ENCODE peak calls at places on chromosomes 12 and 14, in ten cellular contexts. V is colonic mucosa; P is kidney glomerular epithelial cell; O is glomerular endothelial cell; I is NCI-H1092 treated with DMSO at 0.1 percent for 48 hours; J is ureter; G is non-pigmented ciliary epithelial cell; X is MCF 10A; Z is GM04504; W is activated naive CD4-positive, alpha-beta T cell treated with Interleukin-2 at 50 U/mL for 16 hours. Y is an unnamed sample.

GRCh38 chr12:69966409-69966808 is 141.4 kb downstream of the MYRFL start:
- DNase-seq in V (no peak), P (peak; percentile 87), O (no peak), I (no peak), J (no peak), G (peak; percentile 11), X (peak; percentile 88), Z (peak; percentile 58), W (no peak), Y (no peak)

GRCh38 chr12:123410041-123410412 is 26.1 kb downstream of the KMT5A start:
- DNase-seq in V (no peak), P (no peak), O (no peak), I (no peak), J (no peak), G (no peak), X (no peak), Z (no peak), W (no peak), Y (no peak)

GRCh38 chr12:100995201-100995600 is 200.6 kb downstream of the ANO4 start:
- DNase-seq in V (no peak), P (peak; percentile 22), O (no peak), I (no peak), J (no peak), G (peak; percentile 74), X (peak; percentile 34), Z (no peak), W (no peak), Y (no peak)

GRCh38 chr14:25150934-25151790 is 101.2 kb upstream of the STXBP6 start:
- DNase-seq in V (no peak), P (peak; percentile 69), O (no peak), I (peak; percentile 64), J (no peak), G (peak; percentile 65), X (peak; percentile 1), Z (peak; percentile 6), W (no peak), Y (peak; percentile 39)

GRCh38 chr14:49052516-49052915 is 533.7 kb downstream of the RPS29 start:
- DNase-seq in V (no peak), P (no peak), O (no peak), I (no peak), J (no peak), G (no peak), X (no peak), Z (no peak), W (no peak), Y (no peak)

GRCh38 chr14:104553166-104554087 is 26.1 kb upstream of the C14orf180 start:
- DNase-seq in V (no peak), P (no peak), O (no peak), I (no peak), J (no peak), G (no peak), X (no peak), Z (no peak), W (no peak), Y (no peak)

GRCh38 chr12:65536876-65537661 is 258.6 kb downstream of the MSRB3 start:
- DNase-seq in V (no peak), P (peak; percentile 99), O (peak; percentile 92), I (no peak), J (no peak), G (peak; percentile 99), X (peak; percentile 95), Z (peak; percentile 98), W (no peak), Y (peak; percentile 99)

GRCh38 chr12:115394498-115395220 is 710.7 kb upstream of the TBX3 start:
- DNase-seq in V (no peak), P (no peak), O (no peak), I (peak; percentile 18), J (no peak), G (no peak), X (no peak), Z (no peak), W (no peak), Y (no peak)

GRCh38 chr12:119758695-119759094 is 90.8 kb downstream of the PRKAB1 start:
- DNase-seq in V (no peak), P (no peak), O (no peak), I (no peak), J (no peak), G (no peak), X (no peak), Z (no peak), W (no peak), Y (no peak)

GRCh38 chr14:100581228-100582145 is 5.7 kb downstream of the BEGAIN start:
- DNase-seq in V (no peak), P (no peak), O (no peak), I (no peak), J (no peak), G (no peak), X (no peak), Z (no peak), W (no peak), Y (no peak)

GRCh38 chr14:59585891-59586554 is 9.4 kb upstream of the CCDC175 start:
- DNase-seq in V (no peak), P (no peak), O (no peak), I (no peak), J (no peak), G (peak; percentile 79), X (no peak), Z (no peak), W (no peak), Y (no peak)

GRCh38 chr14:52058346-52058745 is 10.5 kb downstream of the NID2 start:
- DNase-seq in V (no peak), P (no peak), O (no peak), I (no peak), J (no peak), G (no peak), X (no peak), Z (no peak), W (no peak), Y (no peak)

GRCh38 chr12:92297932-92298681 is 152.5 kb upstream of the BTG1 start:
- DNase-seq in V (no peak), P (no peak), O (no peak), I (no peak), J (no peak), G (peak; percentile 57), X (no peak), Z (peak; percentile 60), W (no peak), Y (peak; percentile 50)

GRCh38 chr14:101062611-101063010 is 159.1 kb upstream of the RTL1 start:
- DNase-seq in V (no peak), P (no peak), O (no peak), I (no peak), J (no peak), G (no peak), X (no peak), Z (no peak), W (no peak), Y (no peak)

GRCh38 chr12:46933947-46934346 is 108.2 kb upstream of the SLC38A4 start:
- DNase-seq in V (no peak), P (peak; percentile 71), O (no peak), I (peak; percentile 13), J (no peak), G (no peak), X (peak; percentile 68), Z (no peak), W (no peak), Y (no peak)

GRCh38 chr14:67551940-67552339 is 18.9 kb downstream of the PLEKHH1 start:
- DNase-seq in V (no peak), P (no peak), O (no peak), I (no peak), J (no peak), G (no peak), X (no peak), Z (no peak), W (no peak), Y (no peak)